ENCODE peak calls at places on chromosomes 11 and 22, in ten cellular contexts. P is lung; F is CD8-positive, alpha-beta T cell; R is ovary; M is fibroblast of lung; B is vagina; Z is OCI-LY7; X is A549; H is suprapubic skin; W is esophagus squamous epithelium. G is an unnamed sample. For H3K4me1, the result is how much of the 10 kb centered on the place peaks cover.

GRCh38 chr22:26325641-26326040 is 103.4 kb upstream of the ASPHD2 start:
- DNase-seq in P (no peak), F (no peak), X (no peak), Z (no peak), B (no peak), R (no peak), M (no peak), W (no peak), H (no peak), G (no peak)

GRCh38 chr11:961921-962320 is 36.3 kb downstream of the AP2A2 start:
- DNase-seq in X (no peak), B (no peak), Z (no peak), W (no peak), P (no peak), F (no peak), M (no peak), R (no peak), H (no peak), G (no peak)

GRCh38 chr11:94175545-94175944 is 46.9 kb downstream of the PANX1 start:
- DNase-seq in P (no peak), R (no peak), Z (no peak), B (peak), W (no peak), H (no peak), X (no peak), F (no peak), M (peak), G (no peak)

GRCh38 chr11:17742019-17742418 is 7.4 kb downstream of the KCNC1 start:
- DNase-seq in R (no peak), F (no peak), W (no peak), P (no peak), X (no peak), M (no peak), B (no peak), Z (no peak), H (no peak), G (no peak)

GRCh38 chr22:23073506-23074229 is 3.3 kb downstream of the GNAZ start:
- DNase-seq in W (no peak), Z (no peak), B (no peak), P (no peak), M (no peak), R (peak), F (no peak), H (no peak), X (no peak), G (no peak)

GRCh38 chr11:83151274-83151977 is 5.5 kb upstream of the PCF11 start:
- DNase-seq in Z (peak), B (no peak), H (no peak), F (no peak), W (no peak), X (no peak), R (no peak), P (no peak), M (no peak), G (no peak)

GRCh38 chr11:6576471-6577373 is 26.7 kb downstream of the RRP8 start:
- DNase-seq in F (no peak), R (peak), B (no peak), M (peak), W (no peak), H (no peak), P (no peak), X (no peak), Z (no peak), G (no peak)

GRCh38 chr11:105244157-105244820 is 104.7 kb upstream of the CARD18 start:
- DNase-seq in X (peak), M (peak), W (no peak), P (no peak), B (no peak), R (no peak), H (no peak), Z (no peak), F (no peak), G (no peak)

GRCh38 chr11:115819014-115819413 is 314.8 kb upstream of the CADM1 start:
- DNase-seq in R (no peak), X (no peak), Z (no peak), P (no peak), B (no peak), W (no peak), M (no peak), F (no peak), H (no peak), G (no peak)

GRCh38 chr11:20565236-20565635 is 34.2 kb upstream of the SLC6A5 start:
- DNase-seq in M (no peak), P (no peak), B (no peak), Z (no peak), X (no peak), W (no peak), R (no peak), H (no peak), F (no peak), G (no peak)

GRCh38 chr11:69439651-69440464 is 41.6 kb upstream of the LINC01488 start:
- DNase-seq in M (no peak), Z (no peak), F (no peak), H (no peak), X (no peak), W (no peak), P (no peak), R (peak), B (no peak), G (no peak)

GRCh38 chr11:64384039-64384737 is 25.2 kb downstream of the RPS6KA4 start:
- DNase-seq in X (no peak), M (no peak), F (no peak), B (no peak), H (no peak), P (no peak), W (no peak), R (no peak), Z (no peak), G (no peak)

GRCh38 chr11:79092791-79093313 is 348.0 kb downstream of the TENM4 start:
- DNase-seq in F (no peak), Z (peak), X (no peak), H (no peak), P (peak), R (no peak), M (peak), W (no peak), B (no peak), G (no peak)

GRCh38 chr11:92447586-92447985 is 223.0 kb downstream of the FAT3 start:
- DNase-seq in H (no peak), X (no peak), B (no peak), M (no peak), Z (no peak), R (no peak), P (no peak), W (no peak), F (no peak), G (no peak)

GRCh38 chr22:37091986-37092385 is 17.5 kb downstream of the TMPRSS6 start:
- DNase-seq in F (no peak), B (no peak), R (no peak), M (no peak), Z (no peak), H (no peak), P (no peak), W (no peak), X (no peak), G (no peak)

GRCh38 chr22:46002757-46003270 is 25.9 kb upstream of the WNT7B start:
- DNase-seq in P (no peak), H (peak), W (no peak), Z (no peak), M (peak), X (peak), R (no peak), F (no peak), B (no peak), G (no peak)

GRCh38 chr22:42760806-42761565 is 40.3 kb upstream of the A4GALT start:
- DNase-seq in X (no peak), B (no peak), H (no peak), F (no peak), M (no peak), R (no peak), W (no peak), Z (peak), P (no peak), G (no peak)

GRCh38 chr11:115256326-115257197 is 247.7 kb downstream of the CADM1 start:
- DNase-seq in W (no peak), R (no peak), F (no peak), B (no peak), M (no peak), H (no peak), X (no peak), P (no peak), Z (peak), G (no peak)

GRCh38 chr11:14578551-14578956 is 58.4 kb upstream of the PSMA1 start:
- DNase-seq in F (peak), X (no peak), W (peak), Z (peak), H (no peak), R (no peak), P (peak), B (no peak), M (peak), G (peak)

GRCh38 chr11:14585438-14585837 is 58.2 kb upstream of the PDE3B start:
- DNase-seq in B (no peak), X (no peak), M (no peak), Z (no peak), P (no peak), H (no peak), F (no peak), R (no peak), W (no peak), G (no peak)

GRCh38 chr11:14583252-14584105 is 60.1 kb upstream of the PDE3B start:
- DNase-seq in R (no peak), P (no peak), W (no peak), M (peak), H (no peak), B (no peak), X (no peak), Z (no peak), F (no peak), G (no peak)

GRCh38 chr11:14584595-14584994 is 59.0 kb upstream of the PDE3B start:
- DNase-seq in F (no peak), R (no peak), B (no peak), H (no peak), P (no peak), W (no peak), Z (no peak), X (no peak), M (no peak), G (no peak)

GRCh38 chr11:14582835-14583234 is 60.8 kb upstream of the PDE3B start:
- DNase-seq in P (no peak), X (no peak), F (no peak), H (no peak), R (no peak), B (no peak), Z (no peak), M (peak), W (no peak), G (no peak)
- H3K4me3 ChIP-seq in P (no peak), X (no peak), F (no peak), H (no peak), R (no peak), B (no peak), Z (no peak), M (no peak), W (no peak), G (no peak)

DNA sequence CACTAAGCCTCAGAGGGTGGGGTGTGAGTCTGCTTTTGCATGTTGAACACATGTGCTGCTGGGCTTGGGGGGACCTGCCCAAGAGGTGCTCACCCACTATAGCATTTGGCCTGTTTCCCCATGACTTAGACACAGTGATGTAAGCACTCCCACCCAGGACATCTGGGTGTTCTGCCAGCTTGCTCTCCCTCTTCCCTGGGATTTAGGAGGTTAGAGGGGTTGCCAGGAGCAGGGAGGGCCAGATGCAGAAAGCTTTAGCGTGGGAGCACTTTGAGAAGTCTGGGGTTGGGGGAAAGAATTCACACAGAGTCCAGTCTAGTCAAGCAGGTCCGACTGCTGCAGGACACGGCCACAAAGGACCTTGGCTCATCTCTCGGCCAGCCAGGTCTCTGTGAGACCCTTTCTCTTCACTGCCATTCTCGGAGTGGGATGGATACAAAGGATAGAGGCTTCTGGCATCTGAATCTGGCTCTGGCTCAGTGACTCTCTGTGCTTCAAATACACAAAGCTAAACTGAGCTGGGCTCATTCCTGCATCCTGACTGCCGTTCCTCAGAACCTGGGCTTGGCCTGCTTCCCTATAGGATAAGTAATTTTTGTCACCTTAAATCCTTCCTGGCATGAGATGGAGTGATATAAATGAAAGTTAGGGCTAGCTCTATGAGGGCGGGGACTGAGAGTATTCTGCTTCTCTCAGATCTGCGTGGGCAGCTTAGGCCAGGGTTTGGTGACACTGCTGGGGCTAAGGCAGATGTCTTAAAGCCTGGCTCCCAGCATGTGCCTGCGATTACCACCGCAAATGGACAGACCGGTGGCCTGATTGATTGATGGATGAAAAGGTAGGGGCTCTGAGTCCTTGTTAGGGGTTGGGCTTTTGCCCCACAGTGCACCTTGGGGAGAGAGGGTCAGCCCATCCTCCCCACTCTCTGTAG is 14.5 kb downstream of the USP2 start:
- DNase-seq in Z (no peak), M (no peak), X (no peak), B (no peak), F (no peak), R (no peak), H (no peak), W (no peak), P (no peak), G (no peak)
- H3K4me1 ChIP-seq in Z (half or more), M (under half), X (half or more), B (half or more), F (under half), R (under half), H (half or more), W (half or more), P (under half), G (under half)

DNA sequence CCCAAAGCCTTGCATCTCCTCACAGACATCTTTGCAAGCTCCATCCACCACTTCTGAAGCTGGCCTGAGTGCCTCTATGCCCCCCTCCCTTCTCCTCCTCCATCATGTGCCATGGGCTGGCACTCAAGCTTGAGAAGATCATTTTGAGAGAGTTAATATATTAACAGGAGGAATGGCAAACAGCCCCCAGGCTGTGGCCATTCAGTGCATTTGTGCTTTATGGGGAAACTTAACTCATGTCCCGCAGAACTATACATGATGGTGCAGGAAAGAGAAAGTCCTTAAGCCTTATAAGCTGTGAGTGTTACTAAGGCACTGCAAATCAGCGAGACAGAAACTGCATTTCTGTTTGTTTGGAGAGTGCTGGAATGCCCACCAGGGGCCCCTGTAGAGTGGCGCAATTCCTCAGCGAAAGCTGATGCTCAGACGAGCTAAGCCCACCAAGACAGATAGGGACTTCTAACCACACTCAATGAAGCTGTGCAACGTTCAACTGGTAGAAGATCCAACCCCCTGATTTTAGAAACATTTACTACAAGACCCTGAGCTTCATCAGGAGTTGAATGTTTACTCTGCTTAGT is 26.8 kb upstream of the PHLDA2 start:
- DNase-seq in B (no peak), H (no peak), Z (no peak), M (no peak), R (no peak), P (no peak), X (no peak), F (no peak), W (no peak), G (no peak)
- H3K4me3 ChIP-seq in B (no peak), H (no peak), Z (no peak), M (no peak), R (no peak), P (no peak), X (no peak), F (no peak), W (no peak), G (no peak)

DNA sequence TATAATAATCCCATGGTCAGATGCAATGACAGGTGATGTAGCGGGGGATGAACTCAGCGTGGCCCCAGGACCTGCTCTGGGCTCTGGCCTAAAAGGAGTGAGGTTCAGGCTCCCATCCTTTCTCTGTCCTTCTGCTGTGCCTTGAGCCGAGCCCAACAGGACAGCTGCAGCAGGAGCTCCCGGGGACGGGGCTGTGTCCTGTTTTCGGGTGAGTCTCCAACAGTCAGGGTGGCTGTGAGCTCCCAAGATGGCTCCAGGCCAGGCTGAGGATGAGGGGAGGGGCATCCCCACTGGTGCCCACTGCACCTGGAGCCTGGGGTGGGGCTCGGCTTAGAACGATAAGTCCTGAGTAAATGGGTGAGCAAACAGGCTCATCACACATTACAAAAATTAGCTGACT is 1385.0 kb downstream of the BRD1 start:
- DNase-seq in F (no peak), X (no peak), M (no peak), H (no peak), Z (no peak), P (no peak), W (no peak), R (no peak), B (no peak), G (no peak)
- H3K4me1 ChIP-seq in F (under half), X (under half), M (under half), H (under half), Z (under half), P (under half), W (under half), R (under half), B (under half), G (under half)

DNA sequence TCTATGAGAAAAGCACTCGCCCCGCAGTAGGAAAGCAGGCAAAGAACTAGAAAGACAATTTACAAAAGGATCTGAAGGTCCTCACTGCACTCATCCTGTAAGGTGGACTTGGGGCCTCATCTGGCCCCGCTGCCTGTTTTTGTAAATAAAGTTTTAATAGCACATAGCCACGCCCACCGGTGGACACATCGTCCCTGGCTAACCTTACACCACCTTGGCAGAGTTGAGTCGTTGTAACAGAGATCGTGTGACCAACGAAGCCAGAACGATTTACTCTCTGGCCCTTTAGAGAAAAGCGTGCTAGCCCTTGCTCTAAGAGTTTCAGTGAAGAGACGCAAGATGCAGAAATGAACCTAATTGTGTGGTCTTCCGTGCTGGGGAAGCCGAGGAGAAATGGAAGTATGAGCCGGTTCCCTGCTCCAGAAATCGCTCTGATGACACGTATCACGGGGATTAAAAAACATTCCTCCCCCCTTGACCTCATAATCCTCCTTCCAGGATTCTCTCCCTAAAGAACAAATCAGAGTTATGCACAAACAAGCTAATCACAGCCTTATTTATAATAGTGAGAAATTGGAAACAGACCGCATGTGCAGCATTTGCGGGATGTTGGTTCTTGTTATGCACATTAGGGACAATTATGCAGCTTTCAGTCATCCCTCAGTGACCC is 80.1 kb downstream of the CDKN1C start:
- DNase-seq in H (peak), F (no peak), R (no peak), P (peak), Z (no peak), M (no peak), B (no peak), X (no peak), W (no peak), G (no peak)
- H3K4me3 ChIP-seq in H (no peak), F (no peak), R (no peak), P (no peak), Z (no peak), M (no peak), B (no peak), X (no peak), W (no peak), G (no peak)

GRCh38 chr11:123659311-123659710 is 4.9 kb upstream of the SCN3B start:
- DNase-seq in M (no peak), X (no peak), H (no peak), B (no peak), Z (no peak), R (no peak), W (no peak), F (no peak), P (no peak), G (no peak)

GRCh38 chr11:123654566-123655081 is at the start of gene SCN3B:
- DNase-seq in P (peak), B (no peak), Z (no peak), F (no peak), M (peak), X (peak), H (no peak), W (no peak), R (peak), G (no peak)

GRCh38 chr11:123653997-123654565 is 343 bp downstream of the SCN3B start:
- DNase-seq in W (no peak), X (peak), P (peak), B (no peak), F (no peak), R (peak), M (peak), Z (no peak), H (no peak), G (no peak)

GRCh38 chr11:123650901-123651300 is 3.5 kb downstream of the SCN3B start:
- DNase-seq in Z (no peak), F (no peak), B (no peak), X (no peak), P (no peak), H (no peak), M (no peak), W (no peak), R (no peak), G (no peak)

GRCh38 chr11:123653405-123653996 is 923 bp downstream of the SCN3B start:
- DNase-seq in R (no peak), F (no peak), X (peak), W (no peak), M (no peak), B (no peak), P (no peak), H (no peak), Z (no peak), G (no peak)
- H3K4me1 ChIP-seq in R (under half), F (under half), X (under half), W (under half), M (under half), B (under half), P (under half), H (under half), Z (under half), G (under half)